ENCODE peak calls at places on chromosomes 16 and 17, in seven cellular contexts. Q is HCT116, X is K562, R is SK-N-SH, E is HepG2, O is H1, F is GM12878. C is an unnamed sample.

GRCh38 chr16:88437367-88437964 is 15.6 kb upstream of the ZFPM1 start:
- DNase-seq in F (no peak), R (peak; percentile 95), E (peak; percentile 48), X (peak; percentile 84), Q (peak; percentile 37), O (peak; percentile 98), C (peak; percentile 75)

GRCh38 chr16:79194291-79194690 is 406.2 kb downstream of the MAF start:
- DNase-seq in Q (no peak), R (no peak), F (no peak), O (no peak), X (no peak), E (no peak), C (no peak)

GRCh38 chr17:1673041-1673790 is 11.5 kb downstream of the PRPF8 start:
- DNase-seq in R (no peak), F (no peak), X (no peak), Q (no peak), E (no peak), O (no peak), C (no peak)

GRCh38 chr16:57482845-57483545 is 3.3 kb downstream of the DOK4 start:
- DNase-seq in Q (no peak), O (no peak), E (peak; percentile 91), F (no peak), R (no peak), X (no peak), C (no peak)

GRCh38 chr17:39027037-39027436 is 59.8 kb upstream of the FBXO47 start:
- DNase-seq in Q (no peak), X (peak; percentile 25), E (no peak), O (peak; percentile 71), R (peak; percentile 63), F (no peak), C (peak; percentile 78)

GRCh38 chr16:86664518-86665318 is 86.4 kb downstream of the FOXL1 start:
- DNase-seq in X (peak; percentile 54), O (no peak), E (peak; percentile 84), F (peak; percentile 71), R (no peak), Q (peak; percentile 96), C (no peak)

GRCh38 chr17:79053251-79053925 is 21.2 kb upstream of the ENGASE start:
- DNase-seq in R (no peak), X (no peak), F (no peak), Q (no peak), E (no peak), O (no peak), C (no peak)

GRCh38 chr17:33686171-33686570 is 393.1 kb upstream of the ASIC2 start:
- DNase-seq in E (no peak), X (peak; percentile 78), O (peak; percentile 77), R (peak; percentile 32), Q (no peak), F (no peak), C (no peak)

GRCh38 chr17:46756861-46757260 is 61.6 kb downstream of the WNT3 start:
- DNase-seq in R (no peak), X (no peak), O (no peak), E (no peak), F (no peak), Q (no peak), C (no peak)

GRCh38 chr16:66940236-66940635 is 4.9 kb downstream of the CES2 start:
- DNase-seq in F (no peak), E (no peak), R (no peak), X (no peak), O (no peak), Q (no peak), C (no peak)

GRCh38 chr16:31875112-31875803 is 1.7 kb downstream of the ZNF267 start:
- DNase-seq in O (no peak), R (no peak), Q (no peak), E (no peak), F (no peak), X (no peak), C (no peak)
- TF ChIP-seq JUND in O (no peak), R (no peak), Q (no peak), E (no peak), F (no peak), X (no peak), C (no peak)

GRCh38 chr16:25035494-25036405 is 20.6 kb upstream of the ARHGAP17 start:
- DNase-seq in E (no peak), F (no peak), R (no peak), X (no peak), Q (no peak), O (no peak), C (no peak)

GRCh38 chr16:25036561-25036960 is 21.4 kb upstream of the ARHGAP17 start:
- DNase-seq in O (no peak), E (no peak), X (no peak), Q (no peak), R (no peak), F (no peak), C (no peak)

GRCh38 chr16:25038239-25038954 is 23.2 kb upstream of the ARHGAP17 start:
- DNase-seq in F (no peak), X (no peak), E (no peak), R (no peak), Q (no peak), O (no peak), C (no peak)

GRCh38 chr16:25037632-25038031 is 22.5 kb upstream of the ARHGAP17 start:
- DNase-seq in O (no peak), R (no peak), F (no peak), Q (no peak), E (peak; percentile 30), X (no peak), C (no peak)

GRCh38 chr16:25037221-25037620 is 22.1 kb upstream of the ARHGAP17 start:
- DNase-seq in R (no peak), X (no peak), F (no peak), Q (no peak), E (no peak), O (no peak), C (no peak)
- TF ChIP-seq JUND in R (no peak), X (no peak), F (no peak), Q (no peak), E (no peak), O (no peak), C (no peak)

GRCh38 chr16:72588554-72588953 is 416.6 kb upstream of the PMFBP1 start:
- DNase-seq in R (no peak), F (no peak), X (no peak), E (no peak), O (no peak), Q (no peak), C (no peak)
- TF ChIP-seq JUND in R (no peak), F (no peak), X (no peak), E (no peak), O (no peak), Q (no peak), C (no peak)

DNA sequence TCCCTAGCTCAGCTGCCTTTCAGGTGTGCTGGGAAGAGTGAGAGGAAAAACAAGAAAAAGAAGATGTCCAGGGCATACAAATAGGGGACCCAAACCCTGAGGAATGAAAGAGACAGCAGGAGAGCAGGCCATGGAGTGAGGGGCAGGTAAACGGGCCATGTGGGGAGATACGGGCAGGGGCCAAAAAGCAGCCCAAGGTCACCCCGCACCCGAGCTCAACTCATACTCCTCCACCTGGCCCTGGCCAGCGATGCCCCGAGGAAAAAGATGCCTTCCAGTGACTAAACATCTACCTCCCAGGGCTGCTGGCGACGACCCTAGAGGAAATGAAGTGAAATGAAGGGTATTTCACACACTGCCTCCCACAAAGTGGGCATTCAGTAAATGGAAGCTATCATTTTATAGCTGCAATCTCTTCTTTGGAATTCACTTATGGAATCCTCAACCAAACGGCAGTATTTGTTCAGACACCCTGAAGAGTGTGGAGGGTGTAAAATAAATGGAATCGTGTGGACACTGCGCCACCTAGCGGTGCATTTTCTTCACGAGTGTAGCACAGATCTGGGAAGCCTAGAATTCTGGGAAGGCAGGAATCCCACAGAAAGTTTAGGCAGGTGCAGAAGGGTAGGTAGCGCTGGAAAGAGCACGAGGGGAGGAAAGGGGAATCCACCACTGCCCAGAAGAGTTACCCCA is 14.9 kb downstream of the ELAC2 start:
- DNase-seq in Q (peak; percentile 34), F (no peak), X (peak; percentile 48), R (peak; percentile 78), O (peak; percentile 90), E (peak; percentile 59), C (peak; percentile 39)
- TF ChIP-seq JUND in Q (no peak), F (no peak), X (no peak), R (no peak), O (no peak), E (no peak), C (no peak)

GRCh38 chr17:43940630-43941029 is 1.6 kb downstream of the PPY start:
- DNase-seq in R (peak; percentile 81), O (peak; percentile 83), F (no peak), X (peak; percentile 63), E (peak; percentile 73), Q (peak; percentile 24), C (no peak)
- TF ChIP-seq JUND in R (no peak), O (no peak), F (no peak), X (no peak), E (no peak), Q (no peak), C (no peak)

GRCh38 chr17:62090868-62091267 is 25.8 kb upstream of the MED13 start:
- DNase-seq in Q (no peak), F (no peak), R (no peak), X (no peak), E (no peak), O (no peak), C (no peak)

GRCh38 chr17:62094175-62094574 is 29.1 kb upstream of the MED13 start:
- DNase-seq in R (no peak), X (no peak), E (no peak), Q (no peak), O (no peak), F (no peak), C (no peak)

GRCh38 chr17:62091804-62092203 is 26.7 kb upstream of the MED13 start:
- DNase-seq in Q (no peak), X (no peak), F (no peak), O (no peak), E (no peak), R (no peak), C (no peak)

GRCh38 chr17:62092784-62093183 is 27.7 kb upstream of the MED13 start:
- DNase-seq in O (no peak), F (no peak), Q (no peak), X (no peak), R (no peak), E (no peak), C (no peak)

GRCh38 chr17:62093188-62094155 is 28.4 kb upstream of the MED13 start:
- DNase-seq in O (no peak), F (peak; percentile 90), E (peak; percentile 36), X (no peak), Q (peak; percentile 90), R (peak; percentile 59), C (no peak)
- TF ChIP-seq JUND in O (no peak), F (peak; percentile 90), E (no peak), X (peak; percentile 53), Q (peak; percentile 91), R (peak; percentile 79), C (no peak)

GRCh38 chr17:57519800-57520199 is 225.3 kb downstream of the CCDC182 start:
- DNase-seq in X (no peak), E (no peak), R (no peak), Q (no peak), F (no peak), O (no peak), C (no peak)

GRCh38 chr17:57519199-57519598 is 225.9 kb downstream of the CCDC182 start:
- DNase-seq in X (no peak), R (no peak), Q (no peak), F (no peak), E (no peak), O (no peak), C (no peak)

GRCh38 chr17:57523926-57524634 is 221.0 kb downstream of the CCDC182 start:
- DNase-seq in R (no peak), Q (peak; percentile 54), X (no peak), F (no peak), E (no peak), O (no peak), C (peak; percentile 79)

GRCh38 chr17:57522436-57523005 is 222.6 kb downstream of the CCDC182 start:
- DNase-seq in F (no peak), X (no peak), O (no peak), R (no peak), E (no peak), Q (no peak), C (no peak)

GRCh38 chr17:57521606-57522435 is 223.3 kb downstream of the CCDC182 start:
- DNase-seq in Q (no peak), O (no peak), R (no peak), X (no peak), E (no peak), F (no peak), C (no peak)
- TF ChIP-seq JUND in Q (no peak), O (no peak), R (no peak), X (no peak), E (no peak), F (no peak), C (no peak)